ENCODE peak calls at places on chromosomes 2 and 18, in five cellular contexts. K is HCT116, S is K562, E is HepG2, B is SK-N-SH. N is an unnamed sample.

GRCh38 chr18:490024-490366 is 10.5 kb downstream of the COLEC12 start:
- DNase-seq in K (no peak), B (no peak), S (no peak), E (no peak), N (no peak)

GRCh38 chr2:108542071-108542470 is 7.8 kb downstream of the LIMS1 start:
- DNase-seq in E (no peak), B (no peak), S (no peak), K (no peak), N (no peak)

GRCh38 chr18:39959839-39960238 is 1995.2 kb upstream of the PIK3C3 start:
- DNase-seq in E (no peak), B (no peak), S (no peak), K (no peak), N (no peak)

GRCh38 chr2:74278694-74279093 is 64.5 kb downstream of the SLC4A5 start:
- DNase-seq in E (no peak), S (no peak), K (no peak), B (no peak), N (no peak)

GRCh38 chr2:32851777-32852439 is 94.8 kb upstream of the LTBP1 start:
- DNase-seq in B (no peak), E (no peak), S (no peak), K (no peak), N (no peak)

GRCh38 chr2:178479275-178479616 is 846 bp upstream of the FKBP7 start:
- DNase-seq in B (no peak), S (peak), K (no peak), E (no peak), N (no peak)

GRCh38 chr2:234964631-234965461 is 13.0 kb downstream of the SH3BP4 start:
- DNase-seq in B (peak), K (peak), S (no peak), E (no peak), N (no peak)

GRCh38 chr2:129192841-129193253 is 786.6 kb upstream of the RAB6C start:
- DNase-seq in K (no peak), S (no peak), E (no peak), B (no peak), N (no peak)

GRCh38 chr18:42446195-42446594 is 491.2 kb downstream of the PIK3C3 start:
- DNase-seq in B (no peak), E (peak), K (no peak), S (no peak), N (peak)

GRCh38 chr2:96832751-96833507 is 10.9 kb downstream of the ANKRD23 start:
- DNase-seq in E (no peak), S (no peak), K (no peak), B (no peak), N (no peak)

GRCh38 chr2:29923110-29923721 is 1.8 kb upstream of the ALK start:
- DNase-seq in B (peak), E (peak), K (peak), S (peak), N (peak)

GRCh38 chr2:144132357-144132756 is 387.6 kb downstream of the ZEB2 start:
- DNase-seq in K (no peak), B (no peak), S (no peak), E (no peak), N (no peak)

GRCh38 chr2:102022884-102023539 is 31.3 kb downstream of the IL1R2 start:
- DNase-seq in B (no peak), S (no peak), E (no peak), K (no peak), N (no peak)

GRCh38 chr2:7121851-7122250 is 204.6 kb downstream of the RNF144A start:
- DNase-seq in E (no peak), S (no peak), K (no peak), B (no peak), N (no peak)

GRCh38 chr18:63892544-63892943 is 5.0 kb downstream of the SERPINB2 start:
- DNase-seq in S (no peak), B (no peak), K (no peak), E (no peak), N (no peak)

GRCh38 chr2:133458280-133458679 is 110.0 kb downstream of the NCKAP5 start:
- DNase-seq in E (no peak), S (no peak), B (no peak), K (no peak), N (no peak)

GRCh38 chr2:119195887-119196286 is 27.7 kb upstream of the STEAP3 start:
- DNase-seq in S (no peak), B (no peak), E (no peak), K (no peak), N (no peak)

GRCh38 chr2:242098445-242099128 is 229.1 kb downstream of the RTP5 start:
- DNase-seq in K (no peak), S (peak), B (no peak), E (no peak), N (no peak)

GRCh38 chr2:233673896-233674295 is 2.2 kb downstream of the UGT1A9 start:
- DNase-seq in E (no peak), S (no peak), K (no peak), B (no peak), N (no peak)

GRCh38 chr2:182129188-182129707 is 143.6 kb downstream of the PPP1R1C start:
- DNase-seq in S (no peak), B (no peak), K (no peak), E (no peak), N (no peak)

GRCh38 chr18:3262234-3263171 is 570 bp downstream of the MYL12B start:
- DNase-seq in B (no peak), S (no peak), E (no peak), K (no peak), N (no peak)

GRCh38 chr2:73257425-73258125 is 23.5 kb downstream of the CCT7 start:
- DNase-seq in B (no peak), E (no peak), K (no peak), S (peak), N (no peak)

GRCh38 chr2:74876081-74876886 is 42.4 kb downstream of the HK2 start:
- DNase-seq in S (peak), B (peak), E (peak), K (no peak), N (no peak)

DNA sequence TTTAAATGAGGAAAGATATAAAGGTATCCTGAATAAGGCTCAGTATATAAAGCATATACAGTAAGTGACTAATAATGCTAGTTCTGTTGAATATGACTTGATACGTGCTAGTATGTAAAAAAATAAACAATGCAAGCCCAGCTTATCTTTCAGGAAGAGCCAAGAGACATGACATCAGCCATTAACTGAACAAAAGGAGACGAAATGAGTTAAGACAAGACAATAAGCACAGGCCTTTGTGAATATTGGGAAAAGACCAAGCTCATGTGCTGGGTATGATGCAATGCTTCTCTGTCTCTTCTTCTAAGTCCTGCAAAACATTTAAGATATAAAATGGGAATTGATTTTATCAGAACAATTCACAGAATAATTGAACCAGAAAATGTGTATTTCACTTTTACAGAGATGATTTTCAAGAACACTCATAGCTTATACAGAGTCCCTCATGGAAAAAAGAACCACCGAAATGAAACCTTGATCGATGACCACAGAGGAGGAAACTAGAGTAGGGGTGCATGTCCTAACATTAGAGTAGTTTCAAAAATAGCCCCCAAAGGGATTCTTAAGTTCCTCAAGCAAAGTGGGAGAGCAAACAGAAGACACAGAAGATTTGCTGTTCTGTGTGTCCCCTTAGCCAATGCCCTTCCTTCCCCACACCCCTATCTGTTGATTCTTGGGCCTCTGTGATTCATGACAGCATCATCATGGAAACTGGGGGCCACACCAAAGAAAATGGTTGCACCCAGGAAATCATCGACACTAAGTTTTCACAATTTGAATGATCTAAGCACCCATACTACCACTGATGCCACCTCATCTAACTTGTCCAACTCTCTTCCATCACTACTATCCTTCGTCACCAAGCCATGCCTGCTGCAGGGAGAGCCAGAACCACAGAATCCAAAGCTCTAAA is 68.0 kb upstream of the CRIM1 start:
- DNase-seq in K (no peak), B (no peak), E (no peak), S (no peak), N (no peak)
- TF ChIP-seq REST in K (no peak), B (no peak), E (no peak), S (no peak), N (no peak)

DNA sequence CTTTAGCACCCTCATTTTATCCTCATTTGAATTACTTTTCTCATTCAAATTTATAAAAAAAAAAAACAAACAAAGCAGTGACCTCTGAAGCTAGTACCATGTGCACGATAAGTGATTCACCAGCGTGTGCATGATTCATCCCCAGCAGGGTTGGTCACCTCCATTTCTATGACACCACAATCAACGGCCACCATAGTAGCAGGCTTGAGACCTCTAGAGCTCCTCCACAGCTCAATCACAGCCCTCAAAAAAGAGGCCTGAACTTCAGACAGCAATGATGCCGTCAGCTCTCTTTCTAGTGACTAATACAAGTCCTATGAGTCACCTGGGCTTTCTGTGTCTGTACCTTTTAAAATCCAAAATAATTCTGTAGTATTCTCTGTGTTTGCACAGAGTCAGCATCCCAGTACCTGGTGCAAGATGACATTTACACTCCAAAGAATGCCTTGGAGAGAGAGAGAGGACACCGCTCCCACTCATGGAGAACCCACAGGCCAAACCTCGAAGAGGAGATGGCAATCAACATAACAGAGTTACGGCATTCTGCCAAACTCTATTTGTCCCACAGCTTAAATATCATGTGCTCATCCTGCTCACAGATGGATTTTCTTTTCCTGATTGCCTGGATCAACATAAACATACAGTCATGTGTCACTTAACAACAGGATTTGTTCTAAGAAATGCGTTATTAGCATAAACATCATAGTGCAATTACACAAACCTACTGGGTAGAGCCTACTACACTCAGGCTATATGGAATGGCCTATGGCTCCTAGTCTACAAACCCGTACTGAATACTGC is 58.7 kb downstream of the L3MBTL4 start:
- DNase-seq in E (no peak), B (no peak), S (no peak), K (no peak), N (peak)
- TF ChIP-seq SIN3A in E (no peak), B (no peak), S (no peak), K (no peak), N (no peak)

GRCh38 chr2:157257312-157258252 is at the start of gene GALNT5:
- DNase-seq in E (no peak), K (no peak), B (no peak), S (peak), N (no peak)
- H3K27ac ChIP-seq in E (no peak), K (peak), B (peak), S (peak), N (no peak)

GRCh38 chr2:10493075-10493635 is 45.0 kb upstream of the ODC1 start:
- DNase-seq in S (no peak), B (no peak), E (no peak), K (no peak), N (no peak)

GRCh38 chr2:10494351-10495066 is 46.4 kb upstream of the ODC1 start:
- DNase-seq in B (no peak), E (no peak), K (no peak), S (no peak), N (no peak)

GRCh38 chr2:10495311-10495987 is 47.3 kb upstream of the ODC1 start:
- DNase-seq in B (no peak), S (no peak), K (no peak), E (no peak), N (no peak)

GRCh38 chr2:10495988-10496313 is 47.8 kb upstream of the ODC1 start:
- DNase-seq in E (no peak), S (no peak), B (no peak), K (no peak), N (no peak)

GRCh38 chr2:10493636-10494281 is 45.6 kb upstream of the ODC1 start:
- DNase-seq in E (peak), S (no peak), B (no peak), K (no peak), N (peak)
- TF ChIP-seq REST in E (no peak), S (no peak), B (no peak), K (no peak), N (no peak)

GRCh38 chr2:45790157-45790723 is 138.8 kb downstream of the PRKCE start:
- DNase-seq in K (no peak), S (no peak), E (no peak), B (no peak), N (no peak)
- TF ChIP-seq SIN3A in K (no peak), S (no peak), E (no peak), B (no peak), N (no peak)

GRCh38 chr2:152486048-152486736 is 151.2 kb downstream of the FMNL2 start:
- DNase-seq in B (no peak), K (no peak), E (peak), S (no peak), N (no peak)

GRCh38 chr2:152486737-152487063 is 151.7 kb downstream of the FMNL2 start:
- DNase-seq in S (no peak), B (no peak), E (no peak), K (no peak), N (no peak)

GRCh38 chr2:152488075-152488474 is 153.1 kb downstream of the FMNL2 start:
- DNase-seq in K (no peak), S (no peak), E (no peak), B (no peak), N (no peak)

GRCh38 chr2:152491139-152491472 is 156.1 kb downstream of the FMNL2 start:
- DNase-seq in E (no peak), B (no peak), K (no peak), S (no peak), N (no peak)

DNA sequence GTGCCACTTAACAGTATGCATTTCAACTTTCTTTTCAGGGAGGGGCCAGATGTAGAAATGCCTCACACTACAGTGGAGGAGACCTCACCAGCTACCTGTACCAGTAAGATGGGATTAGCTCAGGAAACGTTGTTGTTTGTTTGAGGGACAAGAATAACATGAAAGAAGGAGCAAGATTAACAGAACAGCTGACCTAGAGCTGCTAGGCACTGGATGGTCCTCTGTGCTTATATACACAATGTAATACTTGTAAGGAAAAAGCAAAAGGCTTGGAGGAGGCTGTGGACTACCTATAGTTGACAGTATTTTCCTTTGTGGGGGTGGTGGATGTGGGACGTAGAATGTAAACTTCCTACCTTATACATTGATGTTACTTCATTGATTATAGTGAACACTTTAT is 154.4 kb downstream of the FMNL2 start:
- DNase-seq in K (no peak), B (no peak), S (no peak), E (no peak), N (no peak)
- H3K27ac ChIP-seq in K (no peak), B (no peak), S (no peak), E (no peak), N (peak)

GRCh38 chr2:121905201-121905600 is 149.8 kb downstream of the TSN start:
- DNase-seq in S (no peak), E (no peak), B (no peak), K (no peak), N (no peak)

GRCh38 chr2:121904656-121905055 is 149.2 kb downstream of the TSN start:
- DNase-seq in K (no peak), B (no peak), E (no peak), S (no peak), N (no peak)

GRCh38 chr2:121903037-121903689 is 147.7 kb downstream of the TSN start:
- DNase-seq in B (peak), E (no peak), S (no peak), K (no peak), N (no peak)

GRCh38 chr2:121907905-121908304 is 152.5 kb downstream of the TSN start:
- DNase-seq in S (no peak), E (no peak), K (no peak), B (no peak), N (no peak)

DNA sequence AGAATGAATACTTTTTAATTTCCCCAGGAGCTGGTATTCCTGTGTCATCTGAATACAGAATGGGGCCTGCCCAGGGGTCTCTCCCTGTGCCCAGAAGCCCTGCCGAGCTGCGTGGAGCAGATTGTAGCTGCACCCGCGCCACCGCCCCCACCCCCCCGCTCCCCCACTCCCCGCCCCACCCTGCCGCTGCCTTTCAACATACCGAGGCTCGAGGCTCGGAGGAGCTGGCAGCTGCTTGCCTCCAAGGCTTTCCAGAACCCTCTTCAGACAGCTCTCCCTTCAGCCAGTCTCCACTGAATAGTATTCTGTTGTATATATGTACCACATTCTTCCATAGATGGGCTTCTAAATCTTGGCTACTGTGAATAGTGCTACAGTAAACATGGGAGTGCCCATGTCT is 150.7 kb downstream of the TSN start:
- DNase-seq in B (no peak), K (no peak), S (no peak), E (no peak), N (no peak)
- TF ChIP-seq REST in B (no peak), K (no peak), S (no peak), E (no peak), N (no peak)

GRCh38 chr2:227853765-227854271 is 17.6 kb upstream of the DAW1 start:
- DNase-seq in E (no peak), K (no peak), S (no peak), B (no peak), N (no peak)
- TF ChIP-seq SIN3A in E (no peak), K (no peak), S (no peak), B (no peak), N (no peak)

GRCh38 chr2:165427686-165428085 is 41.8 kb upstream of the CSRNP3 start:
- DNase-seq in E (no peak), K (no peak), S (no peak), B (no peak), N (no peak)
- H3K27ac ChIP-seq in E (no peak), K (no peak), S (no peak), B (no peak), N (no peak)

GRCh38 chr18:9608728-9609127 is 5.6 kb downstream of the PPP4R1 start:
- DNase-seq in E (peak), B (no peak), K (no peak), S (no peak), N (no peak)
- TF ChIP-seq REST in E (no peak), B (no peak), K (no peak), S (no peak), N (no peak)

N was measured in Panc1.